ENCODE peak calls at places on chromosome 14, in seven cellular contexts. E is left ventricle myocardium inferior; H is uterus; Q is body of pancreas; G is pancreas; S is astrocyte; W is CD8-positive, alpha-beta T cell. C is an unnamed sample. For H3K4me1, the result is how much of the 10 kb centered on the place peaks cover.

GRCh38 chr14:81323621-81324400 is 76.3 kb downstream of the STON2 start:
- DNase-seq in E (no peak), H (no peak), Q (no peak), G (no peak), S (peak), W (no peak), C (no peak)

GRCh38 chr14:50001999-50002925 is 109.4 kb downstream of the ARF6 start:
- DNase-seq in E (no peak), H (no peak), Q (no peak), G (peak), S (no peak), W (peak), C (peak)

GRCh38 chr14:104171948-104172347 is 33.6 kb downstream of the KIF26A start:
- DNase-seq in E (peak), H (no peak), Q (peak), G (peak), S (no peak), W (no peak), C (no peak)

GRCh38 chr14:24095196-24096068 is 1.3 kb downstream of the PCK2 start:
- DNase-seq in E (peak), H (peak), Q (peak), G (peak), S (no peak), W (no peak), C (peak)

GRCh38 chr14:38553586-38553985 is 297.7 kb upstream of the CLEC14A start:
- DNase-seq in E (no peak), H (no peak), Q (no peak), G (no peak), S (peak), W (no peak), C (no peak)

GRCh38 chr14:56333361-56334279 is 215.4 kb downstream of the PELI2 start:
- DNase-seq in E (no peak), H (no peak), Q (peak), G (no peak), S (peak), W (no peak), C (no peak)

GRCh38 chr14:22432348-22432976 is 156.6 kb downstream of the DAD1 start:
- DNase-seq in E (no peak), H (peak), Q (peak), G (peak), S (peak), W (no peak), C (no peak)

GRCh38 chr14:70955543-70956480 is 48.6 kb downstream of the PCNX1 start:
- DNase-seq in E (no peak), H (no peak), Q (no peak), G (no peak), S (no peak), W (peak), C (no peak)

GRCh38 chr14:104794099-104794498 is 1.4 kb downstream of the AKT1 start:
- DNase-seq in E (no peak), H (no peak), Q (peak), G (no peak), S (peak), W (peak), C (no peak)

GRCh38 chr14:55430024-55430690 is 10.3 kb downstream of the TBPL2 start:
- DNase-seq in E (no peak), H (peak), Q (peak), G (peak), S (peak), W (peak), C (no peak)

DNA sequence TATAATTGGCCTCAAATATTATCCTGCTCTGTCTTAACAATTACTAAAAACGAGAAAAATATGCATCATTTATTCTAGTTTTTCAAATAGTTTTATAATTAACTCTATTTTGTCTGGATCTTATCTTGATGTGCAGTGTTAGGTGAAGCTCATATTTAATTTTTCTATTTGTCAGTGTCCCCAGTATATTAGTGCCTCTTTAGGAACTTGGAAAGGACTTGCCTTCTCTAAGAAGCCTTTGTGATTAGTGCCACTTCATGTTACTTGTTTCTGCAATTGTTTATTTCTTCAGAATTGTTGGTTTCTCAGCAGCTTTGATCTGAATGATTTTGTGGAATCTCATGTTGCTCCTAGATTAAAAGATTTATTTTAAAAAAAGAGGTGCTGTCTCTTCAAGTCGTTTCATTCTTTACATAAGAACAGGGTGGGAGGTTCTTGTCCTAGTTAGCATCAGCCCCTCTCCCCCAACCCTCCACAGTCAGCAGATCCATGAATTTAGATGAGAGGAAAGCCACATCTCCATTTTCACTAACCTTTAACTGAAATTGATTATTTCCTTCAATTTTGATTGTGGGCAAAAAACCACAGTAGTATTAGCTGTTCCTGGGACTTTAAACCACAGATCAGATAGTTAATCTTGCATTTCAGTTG is 434.4 kb downstream of the RAD51B start:
- DNase-seq in E (no peak), H (no peak), Q (no peak), G (no peak), S (no peak), W (no peak), C (no peak)
- H3K4me1 ChIP-seq in E (under half), H (under half), Q (under half), G (under half), S (under half), W (under half), C (under half)

GRCh38 chr14:91252901-91253794 is 8.6 kb upstream of the GPR68 start:
- DNase-seq in E (peak), H (no peak), Q (no peak), G (peak), S (no peak), W (peak), C (no peak)
- TF ChIP-seq CTCF in E (no peak), H (no peak), Q (no peak), G (no peak), S (no peak), W (no peak), C (no peak)

GRCh38 chr14:73744874-73745529 is 30.8 kb upstream of the PNMA1 start:
- DNase-seq in E (no peak), H (no peak), Q (peak), G (no peak), S (no peak), W (no peak), C (no peak)
- H3K4me3 ChIP-seq in E (no peak), H (no peak), Q (no peak), G (no peak), S (no peak), W (no peak), C (no peak)

DNA sequence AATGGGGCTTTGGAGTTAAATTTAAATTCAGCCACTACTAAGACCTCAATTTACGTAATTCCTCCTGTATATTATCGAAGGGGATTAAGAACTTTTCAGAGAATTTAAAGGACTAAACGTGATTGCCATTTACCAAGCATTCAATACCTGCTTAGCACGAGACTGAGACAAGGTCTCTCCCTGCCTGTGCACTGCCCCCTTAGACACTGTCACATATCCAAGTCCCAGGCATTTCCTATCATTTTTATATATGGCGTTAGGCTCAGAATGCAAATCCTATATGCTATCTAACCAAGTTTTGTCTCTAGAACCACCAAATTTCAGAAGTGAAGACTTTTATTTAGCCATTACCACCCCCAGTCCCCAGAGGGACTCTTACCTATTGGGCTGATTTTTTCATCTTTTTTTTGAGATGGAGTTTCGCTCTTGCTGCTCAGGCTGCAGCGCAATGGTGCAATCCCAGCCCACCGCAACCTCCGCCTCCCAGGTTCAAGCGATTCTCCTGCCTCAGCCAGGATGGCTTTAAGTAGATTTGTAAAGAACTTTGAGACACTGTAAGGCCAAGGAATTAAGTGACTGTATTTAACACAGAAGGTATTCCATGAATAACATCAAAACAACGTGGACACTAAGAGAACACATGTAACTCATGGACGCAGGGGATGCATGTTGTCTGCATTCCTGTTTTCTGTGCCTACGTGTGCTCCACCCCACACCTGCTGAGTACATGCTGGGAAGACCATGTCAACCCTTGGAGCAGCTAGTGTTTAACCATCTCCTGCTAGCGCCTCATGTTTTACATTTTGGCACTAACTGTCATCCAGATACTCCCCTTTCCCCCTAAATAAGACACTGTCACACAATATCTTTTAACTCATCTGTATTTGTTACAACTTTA is 6.4 kb downstream of the HSP90AA1 start:
- DNase-seq in E (no peak), H (no peak), Q (no peak), G (no peak), S (no peak), W (no peak), C (no peak)
- H3K4me1 ChIP-seq in E (under half), H (under half), Q (under half), G (under half), S (under half), W (under half), C (under half)

GRCh38 chr14:92638266-92638665 is 110.2 kb downstream of the LGMN start:
- DNase-seq in E (no peak), H (no peak), Q (no peak), G (no peak), S (no peak), W (no peak), C (no peak)

GRCh38 chr14:92637228-92637627 is 111.2 kb downstream of the LGMN start:
- DNase-seq in E (no peak), H (no peak), Q (no peak), G (no peak), S (no peak), W (no peak), C (no peak)

GRCh38 chr14:92638904-92639303 is 109.5 kb downstream of the LGMN start:
- DNase-seq in E (no peak), H (no peak), Q (no peak), G (no peak), S (no peak), W (no peak), C (no peak)

GRCh38 chr14:92635896-92636295 is 112.5 kb downstream of the LGMN start:
- DNase-seq in E (no peak), H (no peak), Q (no peak), G (no peak), S (no peak), W (no peak), C (no peak)

DNA sequence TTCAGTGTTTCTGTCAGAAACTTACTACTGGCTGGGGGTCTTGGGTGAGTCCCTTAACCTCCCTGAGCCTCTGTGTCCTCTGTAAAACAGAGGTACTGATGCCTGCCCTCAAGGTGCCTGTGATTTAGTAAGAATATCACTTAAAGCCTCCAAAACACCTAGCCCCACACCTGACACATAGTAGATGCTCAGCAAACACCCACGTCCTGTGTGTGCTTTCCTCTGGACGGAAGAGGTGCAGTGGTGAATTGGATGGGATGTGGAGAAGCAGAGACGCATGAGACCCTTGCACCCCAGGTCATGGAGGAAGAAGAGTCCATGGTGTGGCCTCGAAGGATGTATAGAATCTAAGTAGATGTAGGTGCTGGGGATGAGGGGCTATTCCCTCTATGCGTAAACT is 110.6 kb downstream of the LGMN start:
- DNase-seq in E (no peak), H (no peak), Q (no peak), G (no peak), S (no peak), W (no peak), C (no peak)
- TF ChIP-seq CTCF in E (no peak), H (no peak), Q (no peak), G (no peak), S (no peak), W (no peak), C (no peak)

DNA sequence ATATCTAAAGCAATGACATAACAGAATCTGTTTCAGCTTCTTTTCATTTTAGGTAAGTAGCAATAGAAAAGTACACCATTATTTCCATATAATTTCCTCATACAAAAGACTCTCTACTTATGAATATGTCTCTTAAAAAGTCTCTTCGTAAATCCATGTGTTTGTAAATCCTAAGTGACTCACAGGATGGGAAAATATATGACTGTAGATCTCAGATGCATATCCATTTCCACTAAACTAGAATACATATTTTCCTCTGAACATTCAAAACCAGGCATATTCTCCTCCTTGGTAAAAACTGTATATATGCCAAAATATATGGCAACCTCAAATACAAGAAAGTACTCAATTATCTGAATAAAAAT is 93.6 kb downstream of the TXNDC16 start:
- DNase-seq in E (no peak), H (no peak), Q (no peak), G (no peak), S (peak), W (no peak), C (no peak)
- H3K4me3 ChIP-seq in E (no peak), H (no peak), Q (no peak), G (no peak), S (no peak), W (no peak), C (no peak)

DNA sequence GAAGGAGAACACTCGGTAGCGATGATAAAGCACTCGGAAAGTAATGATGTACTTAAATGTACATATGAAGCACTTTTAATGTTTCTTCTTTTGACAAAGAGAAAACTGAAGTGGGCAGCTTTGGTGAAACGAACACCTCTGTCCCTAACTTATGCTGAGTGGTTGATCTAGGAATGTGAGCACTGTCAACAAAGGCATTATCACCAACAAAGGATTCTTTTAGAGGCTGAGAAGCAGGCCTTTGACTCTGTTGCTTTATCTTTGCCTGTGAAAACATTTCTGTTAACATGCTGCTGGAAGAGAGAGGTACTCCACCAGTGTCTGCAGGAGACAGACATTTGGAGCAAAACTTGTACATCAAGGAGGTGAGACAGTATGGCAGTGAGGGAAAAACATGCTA is 103.2 kb upstream of the VRK1 start:
- DNase-seq in E (no peak), H (no peak), Q (no peak), G (no peak), S (no peak), W (no peak), C (no peak)
- H3K4me1 ChIP-seq in E (under half), H (under half), Q (under half), G (under half), S (under half), W (under half), C (under half)

DNA sequence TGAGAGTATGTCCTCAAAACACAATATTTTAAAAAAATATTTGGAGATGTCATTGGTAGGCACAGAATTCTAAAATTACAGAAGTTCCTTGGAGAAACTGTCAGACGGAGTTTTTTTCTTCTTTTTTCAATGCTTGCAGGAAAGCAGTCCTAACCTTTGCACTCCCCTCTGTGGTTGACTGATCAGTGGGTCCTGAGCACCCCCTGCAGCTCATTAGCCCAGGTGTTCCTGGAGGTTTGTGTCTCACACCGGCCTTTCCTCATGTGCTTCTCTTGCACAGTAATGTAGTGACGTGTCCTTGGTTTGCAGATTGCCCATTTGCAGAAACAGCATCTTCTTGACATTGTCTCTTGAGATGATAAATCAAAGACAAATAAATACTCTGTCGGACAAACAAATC is 513.0 kb downstream of the TMEM121 start:
- DNase-seq in E (no peak), H (no peak), Q (no peak), G (peak), S (no peak), W (peak), C (no peak)
- TF ChIP-seq CTCF in E (no peak), H (no peak), Q (peak), G (peak), S (no peak), W (peak), C (no peak)

DNA sequence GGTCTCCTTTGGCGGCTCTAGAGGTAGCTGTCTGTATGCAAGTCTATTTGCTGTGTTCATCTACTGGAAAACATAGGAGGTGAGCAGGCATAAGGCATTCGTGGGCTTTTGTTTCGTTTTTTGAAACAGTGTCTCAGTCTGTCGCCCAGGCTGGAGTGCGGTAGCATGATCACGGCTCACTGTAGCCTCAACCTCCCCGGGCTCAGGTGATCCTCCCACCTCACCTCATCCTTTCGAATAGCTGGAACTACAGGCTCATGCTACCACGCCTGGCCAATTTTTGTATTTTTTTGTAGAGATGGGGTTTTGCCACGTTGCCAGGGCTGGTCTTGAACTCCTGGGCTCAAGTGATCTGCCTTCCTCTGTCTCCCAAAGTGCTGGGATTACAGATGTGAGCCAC is 27.5 kb downstream of the FLVCR2 start:
- DNase-seq in E (no peak), H (no peak), Q (no peak), G (no peak), S (no peak), W (no peak), C (no peak)
- H3K4me3 ChIP-seq in E (peak), H (no peak), Q (no peak), G (no peak), S (no peak), W (no peak), C (no peak)

GRCh38 chr14:68968051-68968450 is 11.1 kb downstream of the ACTN1 start:
- DNase-seq in E (no peak), H (no peak), Q (no peak), G (no peak), S (no peak), W (peak), C (no peak)

GRCh38 chr14:68965261-68965761 is 13.8 kb downstream of the ACTN1 start:
- DNase-seq in E (no peak), H (no peak), Q (peak), G (no peak), S (no peak), W (no peak), C (no peak)

GRCh38 chr14:68968721-68969120 is 10.4 kb downstream of the ACTN1 start:
- DNase-seq in E (no peak), H (no peak), Q (no peak), G (no peak), S (no peak), W (no peak), C (no peak)

GRCh38 chr14:68967459-68967940 is 11.6 kb downstream of the ACTN1 start:
- DNase-seq in E (no peak), H (peak), Q (no peak), G (no peak), S (no peak), W (no peak), C (no peak)

GRCh38 chr14:68966872-68967301 is 12.2 kb downstream of the ACTN1 start:
- DNase-seq in E (no peak), H (peak), Q (peak), G (no peak), S (no peak), W (no peak), C (no peak)
- H3K4me1 ChIP-seq in E (half or more), H (under half), Q (half or more), G (under half), S (half or more), W (half or more), C (half or more)

C was measured in right lobe of liver.